ENCODE peak calls at places on chromosomes 16 and 17, in four cellular contexts. S is H1, D is IMR-90, U is H9. M is an unnamed sample.

GRCh38 chr16:55991843-55992242 is 116.7 kb upstream of the CES5A start:
- DNase-seq in D (no peak), U (no peak), S (no peak), M (no peak)

GRCh38 chr17:17919169-17920107 is 52.8 kb downstream of the TOM1L2 start:
- DNase-seq in U (peak; percentile 90), S (peak; percentile 75), D (peak; percentile 72), M (peak; percentile 90)

GRCh38 chr17:1649844-1650409 is at the start of gene RILP:
- DNase-seq in S (peak; percentile 70), D (no peak), U (peak; percentile 85), M (peak; percentile 70)

GRCh38 chr16:88754912-88755744 is 29.9 kb downstream of the PIEZO1 start:
- DNase-seq in D (peak; percentile 63), S (no peak), U (peak; percentile 81), M (no peak)

GRCh38 chr17:4948997-4949320 is 629 bp upstream of the PFN1 start:
- DNase-seq in U (peak; percentile 90), D (peak; percentile 89), S (peak; percentile 85), M (peak; percentile 94)

GRCh38 chr17:5922476-5922875 is 147.7 kb upstream of the WSCD1 start:
- DNase-seq in U (no peak), S (no peak), D (no peak), M (no peak)

GRCh38 chr17:7884581-7885356 is 3.8 kb upstream of the CHD3 start:
- DNase-seq in S (no peak), D (no peak), U (peak; percentile 34), M (no peak)

GRCh38 chr17:13642188-13642587 is 40.5 kb upstream of the HS3ST3A1 start:
- DNase-seq in D (no peak), U (no peak), S (no peak), M (no peak)

GRCh38 chr17:20702692-20703091 is 123.2 kb downstream of the CDRT15L2 start:
- DNase-seq in U (no peak), D (no peak), S (no peak), M (no peak)

GRCh38 chr16:53600076-53600475 is 97.1 kb upstream of the AKTIP start:
- DNase-seq in D (peak; percentile 20), U (no peak), S (no peak), M (no peak)

GRCh38 chr17:57097832-57098421 is 12.9 kb downstream of the AKAP1 start:
- DNase-seq in S (no peak), U (no peak), D (peak; percentile 78), M (no peak)

GRCh38 chr17:258906-259305 is 77.5 kb upstream of the DOC2B start:
- DNase-seq in D (no peak), S (peak; percentile 46), U (no peak), M (no peak)

GRCh38 chr17:64180089-64180488 is 50.1 kb upstream of the ERN1 start:
- DNase-seq in S (no peak), U (no peak), D (peak; percentile 58), M (no peak)

GRCh38 chr17:31156326-31156725 is 61.5 kb downstream of the NF1 start:
- DNase-seq in S (no peak), U (no peak), D (peak; percentile 78), M (no peak)
- H4K5ac ChIP-seq in S (no peak overlapping the region), U (no peak overlapping the region), D (no peak overlapping the region), M (no peak overlapping the region)

GRCh38 chr17:42985225-42985624 is 4.9 kb downstream of the RUNDC1 start:
- DNase-seq in S (no peak), U (no peak), D (no peak), M (no peak)
- H4K5ac ChIP-seq in S (no peak overlapping the region), U (no peak overlapping the region), D (no peak overlapping the region), M (no peak overlapping the region)

GRCh38 chr17:9219631-9220415 is 198.5 kb downstream of the NTN1 start:
- DNase-seq in D (no peak), U (no peak), S (no peak), M (peak; percentile 84)

GRCh38 chr17:9218911-9219310 is 197.6 kb downstream of the NTN1 start:
- DNase-seq in U (no peak), S (no peak), D (no peak), M (no peak)

GRCh38 chr17:9221231-9222180 is 200.2 kb downstream of the NTN1 start:
- DNase-seq in U (no peak), S (no peak), D (no peak), M (no peak)

GRCh38 chr17:9218068-9218635 is 196.8 kb downstream of the NTN1 start:
- DNase-seq in D (no peak), U (no peak), S (no peak), M (peak; percentile 50)

GRCh38 chr17:9220466-9221230 is 199.3 kb downstream of the NTN1 start:
- DNase-seq in U (no peak), D (no peak), S (no peak), M (no peak)
- H4K5ac ChIP-seq in U (no peak overlapping the region), D (no peak overlapping the region), S (no peak overlapping the region), M (no peak overlapping the region)

GRCh38 chr17:9227819-9228407 is 206.6 kb downstream of the NTN1 start:
- DNase-seq in D (no peak), S (no peak), U (no peak), M (no peak)

GRCh38 chr17:9224485-9224884 is 203.2 kb downstream of the NTN1 start:
- DNase-seq in D (no peak), S (no peak), U (no peak), M (no peak)

GRCh38 chr17:9225305-9226101 is 204.2 kb downstream of the NTN1 start:
- DNase-seq in S (peak; percentile 78), D (no peak), U (peak; percentile 88), M (peak; percentile 95)

GRCh38 chr17:9226794-9227135 is 205.5 kb downstream of the NTN1 start:
- DNase-seq in U (peak; percentile 89), D (no peak), S (peak; percentile 71), M (peak; percentile 53)

DNA sequence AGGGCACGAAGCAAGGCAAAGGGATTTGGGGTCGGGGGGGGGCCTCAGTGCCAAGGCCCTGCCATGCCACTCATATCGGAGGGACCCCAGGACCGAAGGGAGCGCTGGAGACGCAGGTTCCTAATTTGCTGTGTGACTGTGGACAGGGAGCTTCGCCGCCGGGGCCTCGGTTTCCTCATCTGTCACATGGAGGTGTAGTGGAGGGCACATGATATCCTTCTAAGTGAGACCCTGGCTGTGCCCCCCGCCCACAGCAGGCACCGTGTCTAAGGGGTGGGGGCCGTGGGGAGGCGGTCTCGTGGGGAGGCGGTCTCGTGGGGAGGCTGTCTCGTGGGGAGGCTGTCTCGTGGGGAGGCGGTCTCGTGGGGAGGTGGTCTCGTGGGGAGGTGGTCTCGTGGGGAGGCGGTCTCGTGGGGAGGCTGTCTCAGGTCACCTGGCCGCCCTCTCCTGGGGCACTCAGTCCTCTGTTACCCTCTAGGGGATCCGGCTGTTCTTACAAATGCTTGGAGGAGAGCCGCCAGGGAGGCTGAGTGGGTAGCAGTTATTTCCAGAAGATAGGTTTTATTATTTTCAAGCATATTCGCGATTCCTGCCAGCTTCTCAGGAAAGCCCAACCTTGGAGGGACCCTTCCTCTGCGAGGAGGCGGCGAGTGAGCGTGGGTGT is 205.0 kb downstream of the NTN1 start:
- DNase-seq in S (no peak), D (no peak), U (no peak), M (no peak)
- H4K5ac ChIP-seq in S (no peak overlapping the region), D (no peak overlapping the region), U (no peak overlapping the region), M (no peak overlapping the region)

GRCh38 chr17:77585142-77585860 is 373.2 kb upstream of the TNRC6C start:
- DNase-seq in S (no peak), D (no peak), U (no peak), M (no peak)
- H4K5ac ChIP-seq in S (no peak overlapping the region), D (no peak overlapping the region), U (no peak overlapping the region), M (no peak overlapping the region)

M was measured in mesendoderm.